ENCODE peak calls at places on chromosomes 6 and 20, in nine cellular contexts. One of them, this sample, is unnamed.

GRCh38 chr20:7285918-7286556 is 518.6 kb downstream of the BMP2 start:
- DNase-seq in NCI-H460: peak
- DNase-seq in NCI-H2029 treated with DMSO at 0.1 percent for 48 hours: peak
- DNase-seq in fibroblast of the aortic adventitia: peak
- DNase-seq in activated naive CD4-positive, alpha-beta T cell: no peak
- DNase-seq in amygdala: peak
- DNase-seq in Right ventricle myocardium superior: peak
- DNase-seq in RPMI7951: peak
- DNase-seq in activated T-cell treated with anti-CD3 and anti-CD28 coated beads for 48 hours: peak
- DNase-seq in this sample: peak

GRCh38 chr20:25233016-25233772 is 14.7 kb upstream of the PYGB start:
- DNase-seq in fibroblast of the aortic adventitia: peak
- DNase-seq in RPMI7951: peak
- DNase-seq in Right ventricle myocardium superior: peak
- DNase-seq in amygdala: no peak
- DNase-seq in activated naive CD4-positive, alpha-beta T cell: no peak
- DNase-seq in NCI-H460: peak
- DNase-seq in NCI-H2029 treated with DMSO at 0.1 percent for 48 hours: peak
- DNase-seq in activated T-cell treated with anti-CD3 and anti-CD28 coated beads for 48 hours: no peak
- DNase-seq in this sample: no peak

GRCh38 chr6:37618916-37619605 is 78.6 kb downstream of the MDGA1 start:
- DNase-seq in NCI-H460: no peak
- DNase-seq in activated naive CD4-positive, alpha-beta T cell: no peak
- DNase-seq in NCI-H2029 treated with DMSO at 0.1 percent for 48 hours: no peak
- DNase-seq in Right ventricle myocardium superior: no peak
- DNase-seq in amygdala: no peak
- DNase-seq in activated T-cell treated with anti-CD3 and anti-CD28 coated beads for 48 hours: no peak
- DNase-seq in RPMI7951: no peak
- DNase-seq in fibroblast of the aortic adventitia: no peak
- DNase-seq in this sample: peak

GRCh38 chr20:59153355-59153681 is 10.3 kb upstream of the ZNF831 start:
- DNase-seq in activated naive CD4-positive, alpha-beta T cell: no peak
- DNase-seq in NCI-H460: no peak
- DNase-seq in amygdala: peak
- DNase-seq in Right ventricle myocardium superior: peak
- DNase-seq in NCI-H2029 treated with DMSO at 0.1 percent for 48 hours: no peak
- DNase-seq in RPMI7951: no peak
- DNase-seq in fibroblast of the aortic adventitia: no peak
- DNase-seq in activated T-cell treated with anti-CD3 and anti-CD28 coated beads for 48 hours: no peak
- DNase-seq in this sample: no peak

GRCh38 chr6:149130093-149130872 is 187.2 kb upstream of the TAB2 start:
- DNase-seq in activated T-cell treated with anti-CD3 and anti-CD28 coated beads for 48 hours: no peak
- DNase-seq in NCI-H460: no peak
- DNase-seq in RPMI7951: no peak
- DNase-seq in Right ventricle myocardium superior: no peak
- DNase-seq in activated naive CD4-positive, alpha-beta T cell: no peak
- DNase-seq in NCI-H2029 treated with DMSO at 0.1 percent for 48 hours: no peak
- DNase-seq in amygdala: no peak
- DNase-seq in fibroblast of the aortic adventitia: peak
- DNase-seq in this sample: no peak

GRCh38 chr20:61842011-61842410 is 223.7 kb downstream of the TAF4 start:
- DNase-seq in RPMI7951: no peak
- DNase-seq in fibroblast of the aortic adventitia: no peak
- DNase-seq in Right ventricle myocardium superior: no peak
- DNase-seq in NCI-H460: no peak
- DNase-seq in amygdala: no peak
- DNase-seq in NCI-H2029 treated with DMSO at 0.1 percent for 48 hours: no peak
- DNase-seq in activated naive CD4-positive, alpha-beta T cell: no peak
- DNase-seq in activated T-cell treated with anti-CD3 and anti-CD28 coated beads for 48 hours: no peak
- DNase-seq in this sample: peak

GRCh38 chr20:51411867-51412266 is 130.7 kb downstream of the NFATC2 start:
- DNase-seq in amygdala: no peak
- DNase-seq in NCI-H2029 treated with DMSO at 0.1 percent for 48 hours: no peak
- DNase-seq in Right ventricle myocardium superior: no peak
- DNase-seq in NCI-H460: no peak
- DNase-seq in activated T-cell treated with anti-CD3 and anti-CD28 coated beads for 48 hours: no peak
- DNase-seq in activated naive CD4-positive, alpha-beta T cell: no peak
- DNase-seq in RPMI7951: no peak
- DNase-seq in fibroblast of the aortic adventitia: no peak
- DNase-seq in this sample: no peak

GRCh38 chr6:5277589-5277988 is 16.3 kb downstream of the FARS2 start:
- DNase-seq in amygdala: no peak
- DNase-seq in fibroblast of the aortic adventitia: no peak
- DNase-seq in Right ventricle myocardium superior: no peak
- DNase-seq in NCI-H2029 treated with DMSO at 0.1 percent for 48 hours: no peak
- DNase-seq in activated T-cell treated with anti-CD3 and anti-CD28 coated beads for 48 hours: no peak
- DNase-seq in NCI-H460: no peak
- DNase-seq in activated naive CD4-positive, alpha-beta T cell: no peak
- DNase-seq in RPMI7951: no peak
- DNase-seq in this sample: no peak

GRCh38 chr6:156820089-156820798 is 43.1 kb downstream of the ARID1B start:
- DNase-seq in NCI-H2029 treated with DMSO at 0.1 percent for 48 hours: no peak
- DNase-seq in Right ventricle myocardium superior: no peak
- DNase-seq in activated T-cell treated with anti-CD3 and anti-CD28 coated beads for 48 hours: no peak
- DNase-seq in RPMI7951: no peak
- DNase-seq in activated naive CD4-positive, alpha-beta T cell: no peak
- DNase-seq in fibroblast of the aortic adventitia: no peak
- DNase-seq in amygdala: no peak
- DNase-seq in NCI-H460: no peak
- DNase-seq in this sample: no peak

GRCh38 chr6:13614126-13614925 is 809 bp upstream of the NOL7 start:
- DNase-seq in NCI-H2029 treated with DMSO at 0.1 percent for 48 hours: peak
- DNase-seq in fibroblast of the aortic adventitia: peak
- DNase-seq in Right ventricle myocardium superior: peak
- DNase-seq in NCI-H460: peak
- DNase-seq in amygdala: no peak
- DNase-seq in activated naive CD4-positive, alpha-beta T cell: peak
- DNase-seq in RPMI7951: peak
- DNase-seq in activated T-cell treated with anti-CD3 and anti-CD28 coated beads for 48 hours: no peak
- DNase-seq in this sample: peak